ENCODE peak calls at places on chromosomes 12 and 14, in four cellular contexts. B is NCI-H460, H is iPS-NIHi11, R is sciatic nerve. T is an unnamed sample.

GRCh38 chr14:104421401-104421821 is 158.2 kb upstream of the C14orf180 start:
- DNase-seq in B (no peak), H (no peak), R (peak; percentile 27), T (peak; percentile 47)

GRCh38 chr12:39937119-39937518 is 168.8 kb downstream of the SLC2A13 start:
- DNase-seq in B (no peak), H (no peak), R (no peak), T (no peak)

GRCh38 chr12:19885092-19885813 is 446.0 kb downstream of the AEBP2 start:
- DNase-seq in B (no peak), H (no peak), R (no peak), T (no peak)

GRCh38 chr14:54976316-54976715 is 50.6 kb downstream of the WDHD1 start:
- DNase-seq in B (no peak), H (no peak), R (no peak), T (no peak)

GRCh38 chr14:90544971-90545370 is 148.1 kb downstream of the CALM1 start:
- DNase-seq in B (no peak), H (no peak), R (no peak), T (no peak)

GRCh38 chr14:72049462-72049861 is 117.2 kb downstream of the RGS6 start:
- DNase-seq in B (no peak), H (no peak), R (no peak), T (no peak)

GRCh38 chr12:100371146-100371545 is 14.3 kb downstream of the SLC17A8 start:
- DNase-seq in B (no peak), H (no peak), R (no peak), T (no peak)

GRCh38 chr14:92538412-92539017 is 24.9 kb downstream of the RIN3 start:
- DNase-seq in B (no peak), H (no peak), R (no peak), T (no peak)

GRCh38 chr12:94725375-94726168 is 75.2 kb upstream of the TMCC3 start:
- DNase-seq in B (peak; percentile 15), H (peak; percentile 41), R (no peak), T (no peak)

GRCh38 chr14:21436567-21437062 is 19.3 kb downstream of the CHD8 start:
- DNase-seq in B (no peak), H (no peak), R (no peak), T (no peak)

GRCh38 chr12:16225692-16226091 is 51.8 kb downstream of the SLC15A5 start:
- DNase-seq in B (no peak), H (no peak), R (no peak), T (no peak)

GRCh38 chr12:22271036-22271435 is 63.5 kb downstream of the ST8SIA1 start:
- DNase-seq in B (no peak), H (no peak), R (no peak), T (no peak)

GRCh38 chr14:86404425-86404824 is 874.5 kb downstream of the FLRT2 start:
- DNase-seq in B (no peak), H (no peak), R (no peak), T (no peak)